ENCODE peak calls at places on chromosomes 7 and 10, in nine cellular contexts. B is activated CD4-positive, alpha-beta T cell treated with anti-CD3 and anti-CD28 coated beads, Interleukin-2, amount 10 ng/mL, durations not matched to agents 7 days and 5 days; U is EL; X is effector CD8-positive, alpha-beta T cell; M is GM23248; F is astrocyte of the spinal cord; P is neural crest cell; A is stimulated activated CD4-positive, alpha-beta T cell treated with anti-CD3 and anti-CD28 coated beads, Interleukin-1b, Interleukin-23, amount 100 ng/mL, for 24 hours; E is A549. R is an unnamed sample.
A peak's percentile ranks its signal among the peaks of the same experiment; 100 is the strongest.

GRCh38 chr10:62582804-62583208 is 208.6 kb downstream of the ZNF365 start:
- DNase-seq in B (no peak), U (peak; percentile 98), X (no peak), M (peak; percentile 97), F (peak; percentile 96), P (no peak), A (no peak), E (no peak), R (no peak)

GRCh38 chr10:68423522-68423921 is 16.4 kb upstream of the RUFY2 start:
- DNase-seq in B (peak; percentile 47), U (no peak), X (peak; percentile 13), M (no peak), F (no peak), P (no peak), A (no peak), E (no peak), R (no peak)

GRCh38 chr10:133327651-133328357 is 8.9 kb downstream of the CALY start:
- DNase-seq in B (no peak), U (no peak), X (no peak), M (no peak), F (no peak), P (no peak), A (no peak), E (no peak), R (no peak)

GRCh38 chr7:73999664-74000420 is 28.1 kb upstream of the ELN start:
- DNase-seq in B (no peak), U (peak; percentile 88), X (no peak), M (peak; percentile 93), F (peak; percentile 84), P (no peak), A (no peak), E (no peak), R (no peak)

GRCh38 chr10:62046522-62047239 is 145.2 kb downstream of the ARID5B start:
- DNase-seq in B (no peak), U (peak; percentile 85), X (no peak), M (peak; percentile 70), F (peak; percentile 74), P (no peak), A (no peak), E (no peak), R (no peak)

GRCh38 chr7:121398246-121398645 is 2.1 kb upstream of the FAM3C start:
- DNase-seq in B (no peak), U (no peak), X (no peak), M (no peak), F (no peak), P (no peak), A (no peak), E (no peak), R (no peak)

GRCh38 chr7:31705377-31705776 is 18.4 kb downstream of the PPP1R17 start:
- DNase-seq in B (no peak), U (no peak), X (no peak), M (no peak), F (no peak), P (no peak), A (no peak), E (no peak), R (no peak)

GRCh38 chr10:69007260-69007659 is 18.7 kb downstream of the KIFBP start:
- DNase-seq in B (no peak), U (no peak), X (no peak), M (no peak), F (no peak), P (no peak), A (no peak), E (no peak), R (no peak)

GRCh38 chr7:49125246-49125645 is 200.9 kb downstream of the CDC14C start:
- DNase-seq in B (no peak), U (no peak), X (no peak), M (no peak), F (no peak), P (no peak), A (no peak), E (no peak), R (no peak)

GRCh38 chr10:132520147-132520811 is 17.3 kb upstream of the INPP5A start:
- DNase-seq in B (no peak), U (no peak), X (no peak), M (peak; percentile 85), F (peak; percentile 87), P (no peak), A (no peak), E (no peak), R (peak; percentile 1)

GRCh38 chr10:13629116-13629515 is 42.4 kb downstream of the PRPF18 start:
- DNase-seq in B (no peak), U (no peak), X (no peak), M (no peak), F (peak; percentile 43), P (no peak), A (no peak), E (no peak), R (no peak)

GRCh38 chr10:63421591-63421990 is 44.2 kb downstream of the JMJD1C start:
- DNase-seq in B (peak; percentile 27), U (no peak), X (no peak), M (no peak), F (no peak), P (no peak), A (no peak), E (no peak), R (no peak)

GRCh38 chr10:14265709-14266108 is 65.0 kb downstream of the FRMD4A start:
- DNase-seq in B (no peak), U (no peak), X (no peak), M (no peak), F (no peak), P (no peak), A (no peak), E (no peak), R (no peak)

GRCh38 chr7:139340808-139341057 is 404 bp upstream of the FMC1 start:
- DNase-seq in B (no peak), U (no peak), X (no peak), M (no peak), F (no peak), P (no peak), A (no peak), E (no peak), R (no peak)

GRCh38 chr10:17659328-17659727 is 15.4 kb downstream of the STAM start:
- DNase-seq in B (no peak), U (no peak), X (no peak), M (no peak), F (no peak), P (no peak), A (no peak), E (no peak), R (no peak)